ENCODE peak calls at places on chromosomes 6 and 20, in eight cellular contexts. Z is CD8-positive, alpha-beta T cell; T is IMR-90; E is cardiac muscle cell; R is effector memory CD4-positive, alpha-beta T cell; B is GM23248; U is endodermal cell; X is colonic mucosa. J is an unnamed sample.

GRCh38 chr20:20395856-20396600 is 28.1 kb downstream of the INSM1 start:
- DNase-seq in U (no peak), B (no peak), X (no peak), T (no peak), Z (no peak), E (no peak), R (no peak), J (no peak)

GRCh38 chr6:21665101-21665435 is 71.5 kb downstream of the SOX4 start:
- DNase-seq in T (no peak), U (no peak), E (no peak), X (no peak), Z (no peak), R (no peak), B (peak; percentile 45), J (no peak)

GRCh38 chr6:12578097-12578496 is 138.5 kb upstream of the PHACTR1 start:
- DNase-seq in B (peak; percentile 51), Z (no peak), R (no peak), T (peak; percentile 31), U (no peak), X (no peak), E (no peak), J (no peak)

GRCh38 chr20:227439-228105 is 514 bp downstream of the DEFB129 start:
- DNase-seq in U (no peak), E (no peak), Z (no peak), B (no peak), X (no peak), R (no peak), T (no peak), J (no peak)

GRCh38 chr6:168093071-168093505 is 14.1 kb upstream of the FRMD1 start:
- DNase-seq in R (no peak), B (no peak), T (no peak), E (no peak), Z (no peak), U (no peak), X (peak; percentile 80), J (peak; percentile 47)

GRCh38 chr6:3744211-3744900 is 7.2 kb downstream of the PXDC1 start:
- DNase-seq in X (no peak), T (no peak), E (no peak), R (no peak), Z (no peak), B (peak; percentile 67), U (no peak), J (no peak)

GRCh38 chr6:32969685-32970412 is 1.5 kb downstream of the BRD2 start:
- DNase-seq in R (no peak), T (peak; percentile 97), B (peak; percentile 98), X (peak; percentile 84), E (peak; percentile 79), Z (peak; percentile 56), U (peak; percentile 93), J (peak; percentile 69)

GRCh38 chr6:15389759-15390723 is 144.2 kb downstream of the JARID2 start:
- DNase-seq in X (no peak), U (peak; percentile 77), E (peak; percentile 82), Z (no peak), B (peak; percentile 52), R (no peak), T (peak; percentile 66), J (no peak)

GRCh38 chr6:13538084-13538483 is 36.3 kb upstream of the SIRT5 start:
- DNase-seq in E (peak; percentile 53), U (no peak), T (peak; percentile 61), X (no peak), Z (no peak), B (peak; percentile 70), R (no peak), J (no peak)

GRCh38 chr20:32743237-32744112 is at the start of gene COMMD7:
- DNase-seq in X (peak; percentile 62), T (peak; percentile 44), B (peak; percentile 78), U (peak; percentile 94), E (peak; percentile 81), Z (peak; percentile 40), R (peak; percentile 29), J (peak; percentile 95)

GRCh38 chr20:36472656-36473071 is 68.7 kb upstream of the MYL9 start:
- DNase-seq in U (peak; percentile 93), B (peak; percentile 71), Z (no peak), R (no peak), T (no peak), X (peak; percentile 88), E (no peak), J (no peak)

GRCh38 chr6:32852018-32852843 is 1.3 kb downstream of the TAP1 start:
- DNase-seq in R (no peak), X (peak; percentile 68), U (no peak), E (no peak), Z (no peak), B (peak; percentile 59), T (no peak), J (peak; percentile 62)

GRCh38 chr6:28347119-28347518 is 2.6 kb upstream of the ZKSCAN3 start:
- DNase-seq in R (no peak), U (no peak), E (no peak), B (no peak), Z (no peak), X (no peak), T (no peak), J (no peak)

GRCh38 chr20:46074006-46074405 is 15.8 kb downstream of the NCOA5 start:
- DNase-seq in Z (no peak), R (no peak), B (no peak), X (no peak), E (no peak), T (no peak), U (peak; percentile 29), J (no peak)
- H3K4me1 ChIP-seq in Z (no peaks in the 10 kb centered on the region), R (no peaks in the 10 kb centered on the region), B (peaks cover 11% of the 10 kb centered on the region), X (no peaks in the 10 kb centered on the region), E (peaks cover 19% of the 10 kb centered on the region), T (peaks cover 2% of the 10 kb centered on the region), U (peaks cover 3% of the 10 kb centered on the region), J (no peaks in the 10 kb centered on the region)

GRCh38 chr20:31721408-31722332 is 998 bp downstream of the BCL2L1 start:
- DNase-seq in U (peak; percentile 62), X (peak; percentile 56), B (no peak), Z (no peak), T (no peak), E (no peak), R (no peak), J (no peak)
- H3K4me1 ChIP-seq in U (peaks cover 17% of the 10 kb centered on the region), X (peaks cover 23% of the 10 kb centered on the region), B (peaks cover 43% of the 10 kb centered on the region), Z (peaks cover 54% of the 10 kb centered on the region), T (peaks cover 25% of the 10 kb centered on the region), E (peaks cover 34% of the 10 kb centered on the region), R (peaks cover 42% of the 10 kb centered on the region), J (peaks cover 37% of the 10 kb centered on the region)

GRCh38 chr6:170117111-170117972 is 173.5 kb downstream of the DLL1 start:
- DNase-seq in T (no peak), X (no peak), Z (no peak), U (peak; percentile 36), B (no peak), E (no peak), R (no peak), J (peak; percentile 19)

GRCh38 chr6:170114187-170114945 is 176.5 kb downstream of the DLL1 start:
- DNase-seq in X (no peak), B (no peak), R (no peak), U (no peak), T (no peak), Z (no peak), E (no peak), J (no peak)

GRCh38 chr6:170113141-170113540 is 177.7 kb downstream of the DLL1 start:
- DNase-seq in U (peak; percentile 40), T (no peak), B (no peak), E (no peak), Z (no peak), X (no peak), R (no peak), J (no peak)

GRCh38 chr6:170114956-170115855 is 175.7 kb downstream of the DLL1 start:
- DNase-seq in E (no peak), Z (no peak), B (no peak), U (peak; percentile 28), R (no peak), T (no peak), X (no peak), J (peak; percentile 32)

DNA sequence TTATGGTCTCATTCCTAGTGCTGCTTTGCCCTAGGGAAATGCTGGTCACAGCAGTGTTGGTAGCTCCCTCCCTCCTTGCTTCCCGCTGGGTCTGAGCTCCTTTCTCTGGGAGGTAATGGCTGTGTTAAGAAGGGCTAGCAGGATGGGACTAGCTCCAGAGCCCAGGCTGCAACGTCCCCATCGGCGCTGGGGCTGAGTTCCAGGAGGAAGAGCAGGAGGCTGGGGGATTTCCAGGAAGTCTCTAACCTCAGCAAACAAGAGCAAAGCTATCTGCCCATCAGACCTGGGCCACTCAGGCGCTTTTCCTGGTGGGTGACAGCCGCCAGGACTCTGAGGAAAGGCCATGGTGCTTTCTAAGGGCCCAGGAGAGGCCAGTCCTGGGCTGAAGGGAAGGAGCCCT is 174.2 kb downstream of the DLL1 start:
- DNase-seq in T (no peak), X (no peak), B (no peak), E (no peak), U (peak; percentile 52), Z (no peak), R (no peak), J (no peak)
- H3K4me1 ChIP-seq in T (no peaks in the 10 kb centered on the region), X (no peaks in the 10 kb centered on the region), B (no peaks in the 10 kb centered on the region), E (no peaks in the 10 kb centered on the region), U (no peaks in the 10 kb centered on the region), Z (no peaks in the 10 kb centered on the region), R (no peaks in the 10 kb centered on the region), J (no peaks in the 10 kb centered on the region)

DNA sequence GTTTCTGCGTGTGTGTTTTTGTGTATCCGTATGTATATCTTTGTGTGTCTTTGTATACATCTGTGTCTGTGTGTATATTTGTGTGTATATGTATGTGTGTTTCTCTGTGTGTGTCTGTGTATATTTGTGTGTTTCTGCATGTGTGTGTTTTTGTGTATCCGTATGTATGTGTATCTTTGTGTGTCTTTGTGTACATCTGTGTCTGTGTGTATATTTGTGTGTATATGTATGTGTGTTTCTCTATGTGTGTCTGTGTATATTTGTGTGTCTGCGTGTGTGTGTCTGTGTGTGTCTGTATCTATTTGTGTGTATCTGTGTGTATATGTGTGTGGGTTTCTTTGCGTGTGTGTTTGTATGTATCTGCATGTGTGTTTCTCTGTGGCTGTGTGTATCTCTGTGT is 192.6 kb downstream of the CDH4 start:
- DNase-seq in E (no peak), X (no peak), U (no peak), B (no peak), Z (no peak), R (no peak), T (no peak), J (no peak)
- H3K4me1 ChIP-seq in E (no peaks in the 10 kb centered on the region), X (no peaks in the 10 kb centered on the region), U (peaks cover 17% of the 10 kb centered on the region), B (no peaks in the 10 kb centered on the region), Z (no peaks in the 10 kb centered on the region), R (no peaks in the 10 kb centered on the region), T (peaks cover 2% of the 10 kb centered on the region), J (no peaks in the 10 kb centered on the region)